ENCODE peak calls at places on chromosomes 13 and 19, in five cellular contexts. Y is left ventricle myocardium inferior, S is AG04450, J is lower lobe of right lung, E is pancreas. O is an unnamed sample.

GRCh38 chr13:89205856-89206255 is 1534.7 kb downstream of the SLITRK5 start:
- DNase-seq in Y (no peak), S (no peak), J (no peak), E (no peak), O (no peak)

GRCh38 chr13:99517577-99517976 is 16.3 kb downstream of the TM9SF2 start:
- DNase-seq in Y (no peak), S (no peak), J (no peak), E (no peak), O (no peak)

GRCh38 chr13:94009696-94010095 is 469.8 kb downstream of the DCT start:
- DNase-seq in Y (no peak), S (no peak), J (no peak), E (no peak), O (no peak)

GRCh38 chr19:9474975-9475374 is 23.4 kb downstream of the ZNF560 start:
- DNase-seq in Y (no peak), S (no peak), J (no peak), E (no peak), O (no peak)

GRCh38 chr13:103134271-103134670 is 68.1 kb upstream of the SLC10A2 start:
- DNase-seq in Y (no peak), S (no peak), J (no peak), E (no peak), O (no peak)

GRCh38 chr13:52405767-52406494 is at the start of gene THSD1:
- DNase-seq in Y (peak; percentile 84), S (no peak), J (peak; percentile 69), E (peak; percentile 67), O (no peak)

GRCh38 chr13:50593228-50593627 is 250.3 kb downstream of the DLEU7 start:
- DNase-seq in Y (no peak), S (no peak), J (no peak), E (no peak), O (no peak)

GRCh38 chr13:39253774-39254173 is 215.5 kb downstream of the NHLRC3 start:
- DNase-seq in Y (no peak), S (peak; percentile 2), J (no peak), E (no peak), O (no peak)

GRCh38 chr13:99113351-99113750 is 87.3 kb upstream of the UBAC2 start:
- DNase-seq in Y (no peak), S (no peak), J (no peak), E (no peak), O (no peak)

GRCh38 chr19:40690699-40691420 is 409 bp upstream of the NUMBL start:
- DNase-seq in Y (peak; percentile 97), S (peak; percentile 78), J (peak; percentile 96), E (peak; percentile 97), O (peak; percentile 39)

GRCh38 chr13:66087149-66087780 is 1142.9 kb downstream of the PCDH9 start:
- DNase-seq in Y (no peak), S (no peak), J (no peak), E (no peak), O (no peak)

GRCh38 chr19:16076958-16077611 is 790 bp downstream of the TPM4 start:
- DNase-seq in Y (peak; percentile 75), S (no peak), J (peak; percentile 81), E (peak; percentile 78), O (no peak)

GRCh38 chr13:107203146-107203847 is 635.4 kb upstream of the ARGLU1 start:
- DNase-seq in Y (no peak), S (no peak), J (no peak), E (no peak), O (no peak)

GRCh38 chr19:9586764-9587163 is 2.5 kb upstream of the ZNF121 start:
- DNase-seq in Y (peak; percentile 28), S (peak; percentile 23), J (peak; percentile 57), E (no peak), O (peak; percentile 60)

GRCh38 chr13:31807090-31807541 is 67.8 kb downstream of the RXFP2 start:
- DNase-seq in Y (no peak), S (no peak), J (no peak), E (no peak), O (no peak)

GRCh38 chr19:16025108-16026101 is 50.9 kb upstream of the TPM4 start:
- DNase-seq in Y (no peak), S (peak; percentile 16), J (no peak), E (peak; percentile 50), O (no peak)

GRCh38 chr19:51607920-51608562 is 22.2 kb downstream of the SIGLEC5 start:
- DNase-seq in Y (peak; percentile 79), S (peak; percentile 38), J (peak; percentile 90), E (no peak), O (peak; percentile 60)

GRCh38 chr13:36352350-36352749 is 6.2 kb upstream of the SPART start:
- DNase-seq in Y (no peak), S (no peak), J (no peak), E (no peak), O (no peak)

GRCh38 chr19:50377517-50377916 is 1.3 kb downstream of the NR1H2 start:
- DNase-seq in Y (no peak), S (no peak), J (no peak), E (no peak), O (no peak)

GRCh38 chr13:81318231-81319019 is 977.5 kb upstream of the SPRY2 start:
- DNase-seq in Y (no peak), S (no peak), J (no peak), E (no peak), O (no peak)

GRCh38 chr13:51341804-51342203 is 2.3 kb downstream of the SERPINE3 start:
- DNase-seq in Y (no peak), S (no peak), J (no peak), E (no peak), O (no peak)

GRCh38 chr19:912181-913079 is 589 bp downstream of the R3HDM4 start:
- DNase-seq in Y (no peak), S (no peak), J (no peak), E (peak; percentile 78), O (no peak)

GRCh38 chr19:18629166-18630088 is 7.4 kb upstream of the KLHL26 start:
- DNase-seq in Y (peak; percentile 59), S (no peak), J (no peak), E (peak; percentile 44), O (no peak)

GRCh38 chr19:49662011-49662410 is 3.6 kb downstream of the IRF3 start:
- DNase-seq in Y (no peak), S (no peak), J (no peak), E (peak; percentile 73), O (no peak)

GRCh38 chr19:39765091-39766076 is 13.3 kb upstream of the LEUTX start:
- DNase-seq in Y (no peak), S (no peak), J (peak; percentile 43), E (no peak), O (no peak)

GRCh38 chr13:84648069-84648640 is 765.9 kb upstream of the SLITRK1 start:
- DNase-seq in Y (no peak), S (no peak), J (no peak), E (no peak), O (no peak)
- TF ChIP-seq CTCF in Y (peak; percentile 25), S (peak; percentile 14), J (no peak), E (no peak), O (no peak)

GRCh38 chr13:45305079-45305478 is 35.9 kb downstream of the TPT1 start:
- DNase-seq in Y (no peak), S (no peak), J (no peak), E (no peak), O (no peak)

GRCh38 chr13:45306966-45307365 is 34.0 kb downstream of the TPT1 start:
- DNase-seq in Y (no peak), S (no peak), J (no peak), E (no peak), O (no peak)

GRCh38 chr13:45315520-45316167 is 25.3 kb downstream of the TPT1 start:
- DNase-seq in Y (peak; percentile 43), S (no peak), J (no peak), E (no peak), O (no peak)

GRCh38 chr13:45314822-45315221 is 26.2 kb downstream of the TPT1 start:
- DNase-seq in Y (no peak), S (no peak), J (no peak), E (no peak), O (no peak)

GRCh38 chr13:45310341-45311138 is 30.4 kb downstream of the TPT1 start:
- DNase-seq in Y (no peak), S (no peak), J (no peak), E (no peak), O (no peak)
- H3K4me3 ChIP-seq in Y (peak overlapping the region; percentile 70), S (no peak overlapping the region), J (peak overlapping the region; percentile 60), E (peak overlapping the region; percentile 31), O (no peak overlapping the region)

GRCh38 chr13:33262997-33263396 is 22.6 kb downstream of the STARD13 start:
- DNase-seq in Y (no peak), S (no peak), J (no peak), E (no peak), O (no peak)
- TF ChIP-seq CTCF in Y (peak; percentile 24), S (no peak), J (no peak), E (no peak), O (no peak)

GRCh38 chr13:113837554-113838355 is 26.1 kb downstream of the GAS6 start:
- DNase-seq in Y (peak; percentile 96), S (peak; percentile 97), J (peak; percentile 84), E (peak; percentile 95), O (peak; percentile 83)

GRCh38 chr13:113839536-113840204 is 24.2 kb downstream of the GAS6 start:
- DNase-seq in Y (peak; percentile 60), S (no peak), J (peak; percentile 49), E (peak; percentile 85), O (no peak)

GRCh38 chr13:113836917-113837553 is 26.8 kb downstream of the GAS6 start:
- DNase-seq in Y (peak; percentile 76), S (peak; percentile 62), J (peak; percentile 54), E (peak; percentile 82), O (peak; percentile 50)

GRCh38 chr13:113840541-113841354 is 23.1 kb downstream of the GAS6 start:
- DNase-seq in Y (peak; percentile 20), S (no peak), J (peak; percentile 41), E (peak; percentile 69), O (no peak)

DNA sequence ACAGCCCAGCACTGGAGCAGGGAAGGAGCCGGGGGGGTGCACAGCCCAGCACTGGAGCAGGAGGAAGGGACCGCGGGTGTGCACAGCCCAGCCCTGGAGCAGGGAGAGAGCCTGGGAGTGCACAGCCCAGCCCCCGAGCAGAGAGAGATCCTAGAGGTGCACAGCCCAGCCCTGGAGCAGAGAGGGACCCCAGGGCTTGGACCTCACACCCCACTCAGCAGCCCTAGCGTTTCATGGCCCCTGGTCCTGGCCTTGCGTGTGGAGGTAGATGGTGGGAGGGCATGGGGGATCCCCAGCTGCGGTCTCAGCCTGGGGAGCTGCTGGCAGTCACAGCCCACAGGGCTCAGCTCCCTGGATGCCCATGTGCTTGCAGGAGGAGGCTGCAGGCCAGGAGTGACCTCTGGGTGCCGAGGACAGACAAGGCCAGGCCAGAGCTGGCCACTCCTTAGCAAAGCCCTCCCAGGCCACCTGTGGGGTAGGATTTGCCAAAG is 25.1 kb downstream of the GAS6 start:
- DNase-seq in Y (peak; percentile 13), S (no peak), J (peak; percentile 39), E (peak; percentile 81), O (no peak)
- H3K4me3 ChIP-seq in Y (peak overlapping the region; percentile 49), S (peak overlapping the region; percentile 63), J (peak overlapping the region; percentile 6), E (peak overlapping the region; percentile 1), O (peak overlapping the region; percentile 74)

GRCh38 chr19:17080441-17080803 is 4.8 kb downstream of the MYO9B start:
- DNase-seq in Y (no peak), S (no peak), J (no peak), E (no peak), O (no peak)
- TF ChIP-seq CTCF in Y (no peak), S (no peak), J (no peak), E (no peak), O (no peak)

O was measured in LNCaP clone FGC.